ENCODE peak calls at places on chromosomes 4 and X, in six cellular contexts. B is A549, E is K562, Z is HepG2, M is GM12878, R is endothelial cell of umbilical vein. W is an unnamed sample.

GRCh38 chr4:14529653-14530052 is 472.6 kb upstream of the CPEB2 start:
- DNase-seq in M (no peak), Z (no peak), R (no peak), B (peak), E (no peak), W (peak)

GRCh38 chr4:1515763-1516162 is 109.5 kb upstream of the NKX1-1 start:
- DNase-seq in R (no peak), Z (no peak), E (no peak), B (no peak), M (no peak), W (no peak)

GRCh38 chrX:119410027-119410819 is 11.1 kb downstream of the SLC25A43 start:
- DNase-seq in Z (peak), E (peak), B (peak), M (no peak), R (no peak), W (no peak)

GRCh38 chrX:39752820-39753219 is 344.9 kb downstream of the BCOR start:
- DNase-seq in B (no peak), E (peak), Z (no peak), R (peak), M (no peak), W (no peak)

GRCh38 chr4:40669504-40669903 is 39.8 kb upstream of the RBM47 start:
- DNase-seq in E (no peak), R (no peak), M (peak), Z (no peak), B (no peak), W (no peak)

GRCh38 chrX:15242899-15243555 is 26.9 kb downstream of the ASB9 start:
- DNase-seq in R (peak), Z (peak), E (peak), B (peak), M (peak), W (peak)

GRCh38 chrX:128436397-128437103 is 384.3 kb upstream of the ACTRT1 start:
- DNase-seq in R (peak), Z (no peak), M (no peak), E (no peak), B (no peak), W (no peak)

GRCh38 chr4:38069271-38069760 is 109.1 kb downstream of the PTTG2 start:
- DNase-seq in E (peak), R (peak), Z (no peak), B (peak), M (no peak), W (peak)

GRCh38 chrX:11064851-11065600 is 46.1 kb upstream of the HCCS start:
- DNase-seq in M (no peak), E (no peak), B (no peak), Z (no peak), R (no peak), W (no peak)

GRCh38 chr4:129804458-129804981 is 708.6 kb downstream of the C4orf33 start:
- DNase-seq in Z (no peak), B (no peak), E (no peak), R (no peak), M (no peak), W (no peak)

GRCh38 chr4:182556576-182556975 is 313.4 kb downstream of the TENM3 start:
- DNase-seq in B (no peak), Z (no peak), R (no peak), E (no peak), M (no peak), W (no peak)

GRCh38 chr4:119870868-119871267 is 195.8 kb downstream of the MAD2L1 start:
- DNase-seq in B (no peak), M (no peak), R (no peak), E (no peak), Z (no peak), W (no peak)

GRCh38 chr4:119873794-119874325 is 192.8 kb downstream of the MAD2L1 start:
- DNase-seq in Z (no peak), B (no peak), R (no peak), M (no peak), E (no peak), W (no peak)

GRCh38 chr4:119873132-119873531 is 193.5 kb downstream of the MAD2L1 start:
- DNase-seq in M (no peak), Z (no peak), E (no peak), R (no peak), B (no peak), W (no peak)

DNA sequence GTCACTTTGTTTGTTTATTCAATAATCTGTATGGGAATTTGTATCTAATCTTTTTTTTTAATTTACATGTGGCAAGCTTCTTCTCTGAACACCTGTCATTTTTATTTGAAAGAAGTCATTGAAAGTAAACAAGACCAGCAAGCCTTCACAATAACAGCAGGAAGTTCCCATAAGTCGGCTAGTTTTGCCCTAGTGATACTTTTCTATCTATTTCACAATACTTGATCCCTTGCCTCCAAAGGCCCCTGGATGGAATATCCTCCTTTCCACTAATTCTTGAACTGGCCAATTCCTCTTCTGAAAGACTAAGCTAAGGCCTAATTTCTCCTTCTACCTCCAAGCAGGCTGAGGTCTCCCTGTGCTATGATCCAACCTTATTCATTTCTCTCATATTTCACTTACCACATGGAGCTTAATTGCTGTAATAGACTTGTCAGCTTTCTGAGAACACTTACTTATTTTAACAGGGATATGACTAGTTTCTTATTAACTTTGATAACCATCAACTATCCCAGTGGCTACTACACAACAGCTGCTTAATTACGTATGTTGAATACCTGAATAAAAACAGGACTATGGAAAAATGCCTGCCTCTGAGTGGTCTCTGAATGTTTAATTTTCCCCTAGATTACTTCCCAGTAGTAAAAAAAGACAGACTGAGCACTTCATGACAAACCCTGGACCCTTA is 194.2 kb downstream of the MAD2L1 start:
- DNase-seq in B (no peak), R (no peak), M (no peak), Z (no peak), E (no peak), W (no peak)
- TF ChIP-seq MYC in B (no peak), R (no peak), M (no peak), Z (no peak), E (no peak), W (no peak)

GRCh38 chr4:91592125-91592524 is 711.6 kb upstream of the GRID2 start:
- DNase-seq in Z (no peak), E (no peak), M (no peak), B (no peak), R (no peak), W (no peak)
- TF ChIP-seq MYC in Z (no peak), E (no peak), M (no peak), B (no peak), R (no peak), W (no peak)

GRCh38 chrX:70398899-70399298 is 24.2 kb upstream of the GDPD2 start:
- DNase-seq in R (peak), M (no peak), B (peak), E (no peak), Z (peak), W (peak)

GRCh38 chrX:70402721-70403120 is 20.4 kb upstream of the GDPD2 start:
- DNase-seq in Z (no peak), R (no peak), B (no peak), E (no peak), M (no peak), W (no peak)
- TF ChIP-seq MYC in Z (no peak), R (no peak), B (no peak), E (no peak), M (no peak), W (no peak)

DNA sequence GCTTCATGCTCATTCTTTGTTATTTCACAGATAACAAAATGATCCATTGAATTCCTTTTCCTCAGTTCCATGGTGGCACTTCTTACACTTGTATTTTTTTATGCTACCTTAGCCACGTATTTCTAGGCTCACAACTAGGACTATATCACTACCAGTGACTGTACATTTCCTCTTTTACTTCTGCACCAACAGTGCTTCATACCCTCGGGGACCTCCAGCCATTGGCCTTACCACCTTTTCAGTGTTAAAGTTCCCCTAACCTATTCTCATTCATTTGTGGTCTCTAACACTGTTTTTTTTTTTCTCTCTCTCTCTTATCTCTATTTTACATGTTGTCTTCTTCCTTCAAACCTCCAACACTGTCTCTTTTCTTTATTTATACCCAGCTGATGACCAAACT is 315.9 kb downstream of the ANK2 start:
- DNase-seq in E (no peak), M (no peak), B (no peak), R (no peak), Z (no peak), W (no peak)
- TF ChIP-seq MYC in E (no peak), M (no peak), B (no peak), R (no peak), Z (no peak), W (no peak)

GRCh38 chrX:12949927-12950656 is 24.8 kb upstream of the TMSB4X start:
- DNase-seq in Z (no peak), M (peak), B (no peak), E (peak), R (peak), W (peak)
- TF ChIP-seq MYC in Z (no peak), M (no peak), B (no peak), E (no peak), R (peak), W (peak)